ENCODE peak calls at places on chromosomes 16 and 17, in ten cellular contexts. P is MM.1S; S is renal cortical epithelial cell; U is retina; W is stimulated activated CD4-positive, alpha-beta T cell treated with anti-CD3 and anti-CD28 coated beads, Interleukin-2, amount 100 ng/mL, for 48 hours; Z is AG10803; G is hippocampal formation; C is stimulated activated CD8-positive, alpha-beta memory T cell treated with anti-CD3 and anti-CD28 coated beads, Interleukin-15, amount 100 ng/mL, for 24 hours; X is hepatocyte; F is astrocyte of the hippocampus. J is an unnamed sample.

GRCh38 chr17:79948918-79949645 is 86.6 kb downstream of the TBC1D16 start:
- DNase-seq in P (no peak), U (peak), X (no peak), S (no peak), G (no peak), Z (no peak), W (no peak), F (peak), C (no peak), J (peak)

GRCh38 chr16:85330694-85331188 is 218.5 kb upstream of the CIBAR2 start:
- DNase-seq in Z (peak), C (no peak), W (no peak), U (no peak), G (no peak), X (peak), F (peak), P (peak), S (peak), J (peak)

GRCh38 chr16:59210955-59211541 is 476.9 kb upstream of the GOT2 start:
- DNase-seq in G (no peak), U (peak), X (peak), F (peak), S (peak), W (no peak), P (no peak), C (no peak), Z (peak), J (peak)

GRCh38 chr17:48915459-48916282 is 7.5 kb downstream of the UBE2Z start:
- DNase-seq in X (peak), W (peak), S (peak), Z (peak), U (no peak), P (peak), G (no peak), C (no peak), F (peak), J (no peak)

GRCh38 chr16:7513429-7513828 is 180.8 kb downstream of the RBFOX1 start:
- DNase-seq in F (no peak), G (no peak), Z (no peak), P (no peak), X (peak), S (no peak), U (no peak), W (no peak), C (no peak), J (no peak)

GRCh38 chr16:8187782-8188372 is 402.4 kb downstream of the TMEM114 start:
- DNase-seq in X (no peak), S (no peak), U (no peak), W (no peak), F (no peak), P (no peak), G (no peak), C (no peak), Z (no peak), J (no peak)

GRCh38 chr16:4245400-4245799 is 3.5 kb upstream of the SRL start:
- DNase-seq in Z (peak), P (no peak), U (no peak), X (no peak), S (no peak), G (no peak), C (no peak), W (no peak), F (no peak), J (no peak)

GRCh38 chr17:7719661-7720060 is 2.1 kb downstream of the DNAH2 start:
- DNase-seq in F (no peak), C (no peak), S (no peak), P (no peak), Z (no peak), W (no peak), G (no peak), X (no peak), U (no peak), J (no peak)

GRCh38 chr17:50676065-50676975 is 31.4 kb downstream of the ANKRD40 start:
- DNase-seq in C (no peak), U (no peak), Z (no peak), W (no peak), G (no peak), X (no peak), P (no peak), S (no peak), F (no peak), J (no peak)

GRCh38 chr17:32878211-32878610 is 1.3 kb upstream of the MYO1D start:
- DNase-seq in X (no peak), G (no peak), U (no peak), C (no peak), P (no peak), S (no peak), Z (peak), F (no peak), W (no peak), J (no peak)

GRCh38 chr16:160691-161190 is 5.0 kb upstream of the HBM start:
- DNase-seq in F (no peak), Z (no peak), X (no peak), U (no peak), C (no peak), W (no peak), S (no peak), G (no peak), P (no peak), J (no peak)

GRCh38 chr17:9522074-9522473 is 53.5 kb downstream of the STX8 start:
- DNase-seq in U (peak), P (peak), S (peak), C (no peak), F (peak), Z (peak), W (no peak), X (peak), G (peak), J (peak)

GRCh38 chr17:17994271-17994670 is 21.6 kb downstream of the DRC3 start:
- DNase-seq in G (no peak), U (peak), X (peak), W (no peak), S (no peak), Z (no peak), C (no peak), F (peak), P (no peak), J (peak)

GRCh38 chr17:79923974-79924638 is 84.9 kb upstream of the CBX4 start:
- DNase-seq in P (no peak), W (peak), F (no peak), X (peak), C (peak), Z (no peak), S (no peak), U (no peak), G (peak), J (peak)

GRCh38 chr16:56812884-56813283 is 52.1 kb upstream of the SLC12A3 start:
- DNase-seq in W (no peak), S (peak), X (no peak), P (no peak), Z (peak), G (no peak), F (peak), U (no peak), C (no peak), J (no peak)

GRCh38 chr16:30658731-30659506 is 688 bp downstream of the FBRS start:
- DNase-seq in S (peak), F (peak), W (peak), P (peak), C (peak), X (peak), G (peak), U (peak), Z (peak), J (peak)

GRCh38 chr16:81938331-81939163 is 72.7 kb downstream of the SDR42E1 start:
- DNase-seq in S (no peak), G (no peak), F (no peak), X (no peak), U (no peak), W (no peak), P (no peak), C (no peak), Z (no peak), J (no peak)

GRCh38 chr17:79806863-79807720 is 10.2 kb upstream of the CBX8 start:
- DNase-seq in Z (no peak), U (no peak), G (no peak), X (no peak), C (no peak), F (no peak), S (no peak), W (no peak), P (no peak), J (peak)

GRCh38 chr16:56257260-56257659 is 66.0 kb downstream of the GNAO1 start:
- DNase-seq in G (no peak), F (no peak), W (no peak), Z (no peak), P (no peak), S (no peak), X (peak), U (no peak), C (no peak), J (no peak)

GRCh38 chr17:79713391-79713790 is 17.4 kb upstream of the ENPP7 start:
- DNase-seq in C (no peak), F (no peak), X (no peak), G (no peak), Z (no peak), W (no peak), S (no peak), P (no peak), U (no peak), J (no peak)

GRCh38 chr16:17748005-17748719 is 277.4 kb upstream of the XYLT1 start:
- DNase-seq in G (no peak), W (no peak), Z (no peak), P (no peak), F (no peak), X (no peak), S (no peak), C (no peak), U (no peak), J (peak)

GRCh38 chr17:5866978-5867377 is 203.2 kb upstream of the WSCD1 start:
- DNase-seq in C (no peak), U (no peak), G (no peak), X (no peak), W (no peak), S (no peak), F (no peak), P (no peak), Z (no peak), J (peak)

GRCh38 chr17:69084911-69085310 is 24.2 kb upstream of the ABCA9 start:
- DNase-seq in P (no peak), W (no peak), C (no peak), G (no peak), F (peak), Z (no peak), X (peak), U (no peak), S (no peak), J (peak)

GRCh38 chr16:56327071-56327928 is 98.0 kb downstream of the AMFR start:
- DNase-seq in U (no peak), G (no peak), F (no peak), S (no peak), C (no peak), X (no peak), P (no peak), W (no peak), Z (no peak), J (no peak)

GRCh38 chr17:50459081-50459676 is 9.5 kb downstream of the CHAD start:
- DNase-seq in G (no peak), W (no peak), C (no peak), Z (peak), X (peak), U (no peak), P (no peak), F (no peak), S (peak), J (no peak)

GRCh38 chr16:84266451-84266850 is 26.6 kb upstream of the KCNG4 start:
- DNase-seq in F (peak), P (peak), C (no peak), G (peak), U (peak), S (peak), W (peak), Z (peak), X (peak), J (peak)

GRCh38 chr16:19771796-19772195 is 53.7 kb downstream of the IQCK start:
- DNase-seq in Z (no peak), X (no peak), S (no peak), W (no peak), C (no peak), P (no peak), U (peak), G (peak), F (no peak), J (no peak)

GRCh38 chr17:17106716-17107115 is 64.5 kb downstream of the MPRIP start:
- DNase-seq in C (no peak), F (no peak), G (no peak), Z (peak), S (no peak), U (no peak), W (no peak), P (no peak), X (no peak), J (no peak)

GRCh38 chr17:4678448-4679026 is 25.4 kb downstream of the PELP1 start:
- DNase-seq in W (peak), G (no peak), X (peak), F (peak), U (no peak), Z (peak), P (no peak), S (peak), C (no peak), J (no peak)

GRCh38 chr17:50468120-50469004 is at the start of gene CHAD:
- DNase-seq in Z (no peak), W (no peak), U (peak), P (no peak), G (no peak), X (no peak), S (no peak), C (no peak), F (peak), J (peak)

GRCh38 chr16:83734136-83734535 is 73.6 kb upstream of the HSBP1 start:
- DNase-seq in U (no peak), C (no peak), X (no peak), P (no peak), F (no peak), G (no peak), Z (no peak), W (no peak), S (no peak), J (no peak)

GRCh38 chr16:54284931-54285413 is 1.6 kb downstream of the IRX3 start:
- DNase-seq in Z (peak), W (no peak), U (peak), F (peak), C (no peak), S (no peak), G (no peak), X (no peak), P (no peak), J (peak)

GRCh38 chr17:27319536-27320221 is 25.8 kb downstream of the WSB1 start:
- DNase-seq in X (peak), S (peak), G (peak), Z (peak), C (no peak), U (peak), P (no peak), F (peak), W (no peak), J (no peak)

GRCh38 chr17:2937331-2938003 is 125.9 kb downstream of the OR1D5 start:
- DNase-seq in C (no peak), G (no peak), S (no peak), W (no peak), P (no peak), F (no peak), X (no peak), U (no peak), Z (no peak), J (no peak)

GRCh38 chr16:71230122-71230845 is at the start of gene HYDIN:
- DNase-seq in G (peak), X (peak), Z (peak), U (peak), F (peak), C (no peak), W (peak), P (no peak), S (peak), J (peak)

GRCh38 chr17:61235821-61236197 is 163.8 kb upstream of the TBX2 start:
- DNase-seq in F (peak), U (peak), W (no peak), Z (peak), C (no peak), S (peak), P (no peak), X (peak), G (peak), J (peak)

GRCh38 chr17:50665838-50666237 is 31.2 kb downstream of the ABCC3 start:
- DNase-seq in X (no peak), G (no peak), W (no peak), F (no peak), S (no peak), U (no peak), C (no peak), Z (no peak), P (no peak), J (no peak)

GRCh38 chr17:73738751-73739575 is 94.7 kb upstream of the SDK2 start:
- DNase-seq in X (no peak), S (no peak), G (no peak), F (no peak), P (no peak), W (no peak), C (no peak), U (no peak), Z (no peak), J (no peak)